ENCODE peak calls at places on chromosome 3, in ten cellular contexts. D, G, Y, L, Q, F, H, V, I and B are unnamed samples.

GRCh38 chr3:50173685-50174516 is 17.5 kb upstream of the GNAT1 start:
- DNase-seq in D (no peak), G (no peak), Y (no peak), L (no peak), Q (no peak), F (no peak), H (no peak), V (no peak), I (peak; percentile 72), B (peak; percentile 25)

GRCh38 chr3:126986001-126986400 is 3.1 kb downstream of the PLXNA1 start:
- DNase-seq in D (no peak), G (no peak), Y (no peak), L (no peak), Q (no peak), F (no peak), H (no peak), V (no peak), I (no peak), B (no peak)

GRCh38 chr3:81581966-81582599 is 179.4 kb downstream of the GBE1 start:
- DNase-seq in D (peak; percentile 33), G (peak; percentile 53), Y (peak; percentile 35), L (no peak), Q (peak; percentile 42), F (no peak), H (peak; percentile 16), V (peak; percentile 3), I (peak; percentile 63), B (peak; percentile 34)

GRCh38 chr3:122957707-122958210 is 69.8 kb downstream of the SEMA5B start:
- DNase-seq in D (no peak), G (no peak), Y (no peak), L (no peak), Q (no peak), F (no peak), H (peak; percentile 46), V (no peak), I (no peak), B (no peak)

GRCh38 chr3:153894857-153895256 is 226.3 kb upstream of the ARHGEF26 start:
- DNase-seq in D (no peak), G (no peak), Y (no peak), L (no peak), Q (no peak), F (no peak), H (no peak), V (no peak), I (no peak), B (no peak)

GRCh38 chr3:25427155-25428002 is 684 bp upstream of the RARB start:
- DNase-seq in D (no peak), G (peak; percentile 42), Y (no peak), L (no peak), Q (no peak), F (no peak), H (no peak), V (no peak), I (no peak), B (no peak)

GRCh38 chr3:176964656-176965055 is 232.6 kb downstream of the TBL1XR1 start:
- DNase-seq in D (no peak), G (no peak), Y (no peak), L (no peak), Q (no peak), F (no peak), H (no peak), V (no peak), I (no peak), B (no peak)

GRCh38 chr3:72303926-72304325 is 519.0 kb upstream of the PROK2 start:
- DNase-seq in D (no peak), G (peak; percentile 94), Y (no peak), L (no peak), Q (no peak), F (no peak), H (no peak), V (no peak), I (peak; percentile 69), B (no peak)

GRCh38 chr3:157785071-157785826 is 282.0 kb upstream of the VEPH1 start:
- DNase-seq in D (no peak), G (peak; percentile 84), Y (peak; percentile 95), L (no peak), Q (no peak), F (no peak), H (no peak), V (peak; percentile 62), I (peak; percentile 53), B (no peak)

GRCh38 chr3:68055238-68055637 is 400.8 kb upstream of the SUCLG2 start:
- DNase-seq in D (no peak), G (no peak), Y (no peak), L (no peak), Q (no peak), F (no peak), H (no peak), V (no peak), I (no peak), B (no peak)

GRCh38 chr3:126679831-126680677 is 24.0 kb upstream of the CHCHD6 start:
- DNase-seq in D (no peak), G (no peak), Y (no peak), L (no peak), Q (no peak), F (no peak), H (no peak), V (no peak), I (no peak), B (no peak)

GRCh38 chr3:119279101-119279554 is 15.1 kb upstream of the ARHGAP31 start:
- DNase-seq in D (peak; percentile 68), G (no peak), Y (no peak), L (peak; percentile 52), Q (no peak), F (no peak), H (peak; percentile 43), V (no peak), I (peak; percentile 39), B (no peak)

GRCh38 chr3:124381565-124382333 is 348.5 kb upstream of the UMPS start:
- DNase-seq in D (no peak), G (no peak), Y (peak; percentile 12), L (no peak), Q (no peak), F (no peak), H (no peak), V (no peak), I (no peak), B (no peak)

GRCh38 chr3:120200836-120201235 is 84.2 kb downstream of the GPR156 start:
- DNase-seq in D (no peak), G (no peak), Y (no peak), L (no peak), Q (no peak), F (no peak), H (no peak), V (no peak), I (no peak), B (no peak)

GRCh38 chr3:183278479-183279088 is 25.5 kb downstream of the B3GNT5 start:
- DNase-seq in D (no peak), G (no peak), Y (no peak), L (no peak), Q (no peak), F (no peak), H (no peak), V (no peak), I (no peak), B (no peak)

GRCh38 chr3:157199841-157200240 is 39.9 kb upstream of the CCNL1 start:
- DNase-seq in D (no peak), G (no peak), Y (no peak), L (no peak), Q (no peak), F (no peak), H (no peak), V (no peak), I (no peak), B (no peak)

GRCh38 chr3:108103040-108103751 is 12.4 kb upstream of the CD47 start:
- DNase-seq in D (no peak), G (no peak), Y (no peak), L (no peak), Q (no peak), F (no peak), H (no peak), V (no peak), I (peak; percentile 71), B (no peak)

GRCh38 chr3:40505599-40506462 is at the start of gene ZNF620:
- DNase-seq in D (peak; percentile 87), G (peak; percentile 73), Y (peak; percentile 27), L (peak; percentile 89), Q (peak; percentile 88), F (peak; percentile 86), H (peak; percentile 79), V (no peak), I (peak; percentile 96), B (peak; percentile 53)

GRCh38 chr3:193132923-193133463 is 108.0 kb upstream of the PLAAT1 start:
- DNase-seq in D (no peak), G (no peak), Y (peak; percentile 25), L (no peak), Q (no peak), F (no peak), H (no peak), V (no peak), I (no peak), B (no peak)

GRCh38 chr3:54891540-54891897 is 36.3 kb downstream of the LRTM1 start:
- DNase-seq in D (peak; percentile 64), G (peak; percentile 95), Y (peak; percentile 96), L (peak; percentile 65), Q (no peak), F (peak; percentile 91), H (peak; percentile 84), V (peak; percentile 92), I (peak; percentile 72), B (no peak)
- TF ChIP-seq CTCF in D (peak; percentile 44), G (peak; percentile 66), Y (peak; percentile 70), L (no peak), Q (no peak), F (peak; percentile 56), H (peak; percentile 62), V (peak; percentile 65), I (no peak), B (no peak)

GRCh38 chr3:90092994-90093393 is 985.6 kb downstream of the EPHA3 start:
- DNase-seq in D (no peak), G (peak; percentile 6), Y (peak; percentile 3), L (no peak), Q (no peak), F (no peak), H (no peak), V (no peak), I (no peak), B (no peak)
- TF ChIP-seq CTCF in D (peak; percentile 22), G (peak; percentile 48), Y (peak; percentile 48), L (no peak), Q (no peak), F (peak; percentile 28), H (no peak), V (peak; percentile 52), I (peak; percentile 81), B (peak; percentile 16)

GRCh38 chr3:131194816-131195215 is 168.1 kb downstream of the NEK11 start:
- DNase-seq in D (no peak), G (no peak), Y (no peak), L (no peak), Q (no peak), F (no peak), H (no peak), V (no peak), I (no peak), B (no peak)

GRCh38 chr3:131192701-131193100 is 166.0 kb downstream of the NEK11 start:
- DNase-seq in D (no peak), G (no peak), Y (no peak), L (no peak), Q (no peak), F (no peak), H (no peak), V (no peak), I (no peak), B (no peak)

GRCh38 chr3:131193671-131194291 is 167.1 kb downstream of the NEK11 start:
- DNase-seq in D (no peak), G (no peak), Y (peak; percentile 12), L (no peak), Q (no peak), F (no peak), H (no peak), V (no peak), I (no peak), B (no peak)
- TF ChIP-seq CTCF in D (peak; percentile 20), G (no peak), Y (peak; percentile 27), L (no peak), Q (no peak), F (no peak), H (no peak), V (no peak), I (peak; percentile 51), B (no peak)

GRCh38 chr3:17176757-17177156 is 292.0 kb downstream of the PLCL2 start:
- DNase-seq in D (no peak), G (no peak), Y (no peak), L (no peak), Q (no peak), F (no peak), H (no peak), V (no peak), I (no peak), B (no peak)
- TF ChIP-seq CTCF in D (no peak), G (no peak), Y (no peak), L (no peak), Q (no peak), F (no peak), H (no peak), V (no peak), I (peak; percentile 55), B (no peak)